ENCODE peak calls at places on chromosomes 3 and 15, in eight cellular contexts. F is BE2C, O is psoas muscle, P is GM12878, T is tibial artery, J is H9, U is upper lobe of right lung, N is epithelial cell of esophagus. I is an unnamed sample.
A peak's percentile ranks its signal among the peaks of the same experiment; 100 is the strongest.

GRCh38 chr3:3200632-3201212 is 21.2 kb upstream of the CRBN start:
- DNase-seq in F (peak; percentile 30), O (no peak), P (peak; percentile 12), T (peak; percentile 43), J (peak; percentile 50), U (no peak), N (peak; percentile 71), I (no peak)

GRCh38 chr3:134342269-134342668 is 32.0 kb downstream of the AMOTL2 start:
- DNase-seq in F (no peak), O (no peak), P (no peak), T (no peak), J (no peak), U (no peak), N (no peak), I (no peak)

GRCh38 chr3:129046037-129046731 is 14.4 kb upstream of the GP9 start:
- DNase-seq in F (no peak), O (peak; percentile 13), P (no peak), T (no peak), J (peak; percentile 79), U (no peak), N (no peak), I (no peak)

GRCh38 chr3:50246517-50246954 is 10.5 kb downstream of the GNAI2 start:
- DNase-seq in F (no peak), O (peak; percentile 51), P (no peak), T (no peak), J (peak; percentile 63), U (peak; percentile 74), N (peak; percentile 98), I (peak; percentile 65)

GRCh38 chr3:70244422-70244821 is 68.0 kb downstream of the MDFIC2 start:
- DNase-seq in F (no peak), O (no peak), P (no peak), T (no peak), J (no peak), U (no peak), N (no peak), I (no peak)

GRCh38 chr15:52184721-52185120 is 6.5 kb downstream of the GNB5 start:
- DNase-seq in F (no peak), O (no peak), P (no peak), T (no peak), J (no peak), U (no peak), N (no peak), I (no peak)

GRCh38 chr15:46713045-46713444 is 1004.3 kb upstream of the SEMA6D start:
- DNase-seq in F (no peak), O (no peak), P (no peak), T (no peak), J (no peak), U (no peak), N (no peak), I (no peak)

GRCh38 chr15:87816811-87817210 is 439.7 kb downstream of the NTRK3 start:
- DNase-seq in F (no peak), O (no peak), P (no peak), T (no peak), J (no peak), U (no peak), N (peak; percentile 72), I (peak; percentile 90)

GRCh38 chr15:71228403-71228802 is 113.1 kb downstream of the THSD4 start:
- DNase-seq in F (no peak), O (no peak), P (no peak), T (no peak), J (no peak), U (no peak), N (no peak), I (no peak)

GRCh38 chr3:196519738-196520122 is 4.6 kb upstream of the SMCO1 start:
- DNase-seq in F (peak; percentile 32), O (no peak), P (no peak), T (no peak), J (no peak), U (no peak), N (no peak), I (no peak)

GRCh38 chr3:189839576-189839975 is 208.4 kb downstream of the TP63 start:
- DNase-seq in F (no peak), O (no peak), P (no peak), T (no peak), J (no peak), U (no peak), N (peak; percentile 87), I (peak; percentile 47)

GRCh38 chr15:53196235-53196634 is 406.1 kb upstream of the ONECUT1 start:
- DNase-seq in F (no peak), O (no peak), P (no peak), T (no peak), J (no peak), U (no peak), N (no peak), I (no peak)

GRCh38 chr3:100578646-100579045 is 30.8 kb upstream of the ADGRG7 start:
- DNase-seq in F (no peak), O (no peak), P (no peak), T (no peak), J (no peak), U (no peak), N (no peak), I (no peak)

GRCh38 chr15:100152463-100152862 is 189.3 kb downstream of the ADAMTS17 start:
- DNase-seq in F (no peak), O (no peak), P (no peak), T (no peak), J (no peak), U (no peak), N (no peak), I (no peak)

GRCh38 chr15:70035719-70036077 is 62.0 kb downstream of the TLE3 start:
- DNase-seq in F (no peak), O (no peak), P (peak; percentile 71), T (no peak), J (no peak), U (no peak), N (no peak), I (no peak)

GRCh38 chr3:137946341-137946973 is 63.5 kb upstream of the CLDN18 start:
- DNase-seq in F (peak; percentile 61), O (peak; percentile 19), P (no peak), T (peak; percentile 20), J (peak; percentile 65), U (peak; percentile 72), N (peak; percentile 81), I (peak; percentile 9)

GRCh38 chr3:183917776-183918175 is 33.1 kb upstream of the PARL start:
- DNase-seq in F (no peak), O (no peak), P (no peak), T (no peak), J (no peak), U (no peak), N (no peak), I (no peak)

GRCh38 chr3:181722156-181722555 is 10.4 kb downstream of the SOX2 start:
- DNase-seq in F (no peak), O (no peak), P (no peak), T (no peak), J (no peak), U (no peak), N (no peak), I (no peak)

DNA sequence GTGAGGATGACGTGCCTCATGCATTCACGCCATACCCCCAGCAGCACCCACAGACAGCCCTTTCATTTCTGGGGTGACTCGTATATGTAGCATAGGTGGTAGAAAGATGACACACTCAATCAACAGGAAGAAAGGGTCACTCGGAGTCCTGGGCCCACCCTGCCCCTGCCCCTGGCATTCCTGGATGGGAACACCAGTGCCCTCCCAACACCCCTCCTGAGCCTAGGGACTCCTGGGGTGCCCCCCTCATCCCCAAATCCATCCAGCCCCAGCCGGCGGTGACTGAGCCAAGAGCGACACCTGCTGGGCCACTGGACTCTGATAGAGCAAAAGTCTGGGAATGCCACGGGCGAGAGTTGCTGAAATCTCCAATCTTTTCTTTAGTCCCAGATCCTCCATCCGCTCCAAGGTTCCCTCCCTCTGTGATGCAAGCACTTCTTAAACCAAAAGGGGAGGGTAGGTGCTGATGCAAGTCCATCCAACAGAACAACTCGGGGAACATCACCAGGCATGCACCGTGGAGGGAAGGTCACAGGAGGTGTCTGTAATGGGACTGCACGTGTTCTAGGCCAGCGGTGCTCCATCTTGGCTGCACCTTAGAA is 31.1 kb downstream of the ACAN start:
- DNase-seq in F (peak; percentile 51), O (peak; percentile 29), P (no peak), T (peak; percentile 52), J (peak; percentile 72), U (no peak), N (peak; percentile 27), I (peak; percentile 12)
- TF ChIP-seq CTCF in F (peak; percentile 75), O (peak; percentile 46), P (peak; percentile 53), T (peak; percentile 79), J (peak; percentile 84), U (peak; percentile 38), N (peak; percentile 68), I (peak; percentile 82)

DNA sequence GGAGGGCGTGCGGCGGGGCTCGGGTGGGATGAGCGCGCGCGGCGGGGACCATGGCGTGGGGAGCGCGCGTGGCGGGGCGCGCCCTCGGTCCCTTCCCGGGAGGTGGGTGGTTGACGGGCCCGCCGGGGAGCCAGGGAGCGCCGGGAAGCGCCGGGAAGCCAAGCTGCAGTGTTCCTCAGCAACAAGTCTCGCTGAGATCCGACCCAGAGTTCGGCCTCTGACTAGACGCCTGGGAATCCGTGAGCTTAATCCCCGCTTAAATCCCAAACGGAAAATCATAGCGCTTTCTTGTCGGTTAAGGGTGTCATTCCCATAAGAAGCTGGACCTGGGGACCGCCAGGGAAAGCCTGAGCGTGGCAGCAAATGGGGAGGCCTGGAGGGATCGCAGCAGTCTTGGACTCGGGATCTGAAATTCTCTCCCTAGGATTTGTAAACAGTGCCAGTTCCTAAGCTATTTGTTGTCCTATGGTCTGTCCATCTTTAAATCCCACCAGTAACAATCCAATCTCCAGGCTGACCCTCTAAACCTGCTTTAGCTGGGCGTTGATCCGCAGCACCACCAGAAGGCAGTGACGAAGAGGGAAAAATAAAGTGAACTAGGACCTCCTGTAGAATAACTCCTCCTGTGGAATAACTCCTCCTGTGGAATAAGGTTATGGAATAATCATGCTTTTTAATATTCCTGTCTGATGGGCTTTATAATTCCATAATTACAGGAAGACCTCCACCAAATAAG is 560 bp upstream of the NEDD4 start:
- DNase-seq in F (no peak), O (no peak), P (no peak), T (no peak), J (peak; percentile 54), U (no peak), N (peak; percentile 68), I (no peak)
- TF ChIP-seq CTCF in F (peak; percentile 30), O (no peak), P (no peak), T (no peak), J (no peak), U (no peak), N (no peak), I (no peak)

DNA sequence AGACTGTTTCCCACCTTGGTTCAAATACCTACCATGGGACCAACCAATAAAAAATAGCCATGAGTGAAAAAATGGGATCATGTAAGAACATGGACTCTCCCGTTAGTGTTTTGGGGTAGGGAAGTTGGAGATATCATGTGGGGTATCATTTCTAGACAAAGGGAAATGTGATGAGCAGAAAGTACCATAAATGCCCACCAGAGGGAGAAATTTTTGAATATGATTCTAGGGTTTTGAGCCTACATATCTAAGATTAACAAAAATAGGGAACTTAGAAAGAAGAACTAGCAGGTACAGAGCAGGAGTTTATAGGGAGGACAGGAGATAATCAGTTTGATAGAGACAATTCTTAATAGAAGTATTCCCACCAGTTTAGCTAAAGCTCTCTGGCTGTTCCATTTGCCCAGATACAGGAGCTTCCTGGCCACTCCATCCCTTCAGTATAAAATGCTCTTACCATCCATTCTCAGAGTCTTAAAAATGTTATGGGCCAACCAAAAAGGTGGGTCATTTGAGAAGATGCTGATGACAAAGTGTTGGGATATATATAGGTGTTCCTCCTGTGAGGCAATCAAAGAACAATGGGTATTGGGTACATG is 3.6 kb upstream of the CPOX start:
- DNase-seq in F (peak; percentile 14), O (no peak), P (peak; percentile 39), T (no peak), J (no peak), U (no peak), N (peak; percentile 40), I (no peak)
- TF ChIP-seq CTCF in F (peak; percentile 75), O (peak; percentile 65), P (peak; percentile 57), T (peak; percentile 67), J (peak; percentile 70), U (peak; percentile 76), N (peak; percentile 54), I (peak; percentile 40)

GRCh38 chr15:90903733-90904536 is 833 bp downstream of the MAN2A2 start:
- DNase-seq in F (no peak), O (no peak), P (no peak), T (no peak), J (peak; percentile 81), U (no peak), N (peak; percentile 48), I (no peak)
- TF ChIP-seq CTCF in F (peak; percentile 9), O (no peak), P (no peak), T (no peak), J (peak; percentile 44), U (no peak), N (peak; percentile 33), I (no peak)

I was measured in AG04449.